ENCODE peak calls at places on chromosomes 1 and 21, in ten cellular contexts. A, H, P, S, E, B, N, V, Y and O are unnamed samples.

GRCh38 chr1:218257371-218257770 is 27.7 kb upstream of the RRP15 start:
- DNase-seq in A (no peak), H (no peak), P (no peak), S (no peak), E (no peak), B (no peak), N (no peak), V (no peak), Y (no peak), O (no peak)

GRCh38 chr1:231326248-231326647 is 11.4 kb downstream of the EXOC8 start:
- DNase-seq in A (no peak), H (no peak), P (no peak), S (no peak), E (no peak), B (no peak), N (no peak), V (no peak), Y (no peak), O (no peak)

GRCh38 chr1:63870152-63870551 is 96.3 kb downstream of the ROR1 start:
- DNase-seq in A (peak), H (no peak), P (no peak), S (no peak), E (no peak), B (no peak), N (no peak), V (no peak), Y (no peak), O (no peak)

GRCh38 chr1:110024613-110025012 is 9.8 kb upstream of the STRIP1 start:
- DNase-seq in A (no peak), H (no peak), P (no peak), S (no peak), E (no peak), B (no peak), N (no peak), V (no peak), Y (no peak), O (no peak)

GRCh38 chr1:27517907-27518718 is 28.1 kb upstream of the WASF2 start:
- DNase-seq in A (peak), H (no peak), P (no peak), S (no peak), E (no peak), B (no peak), N (no peak), V (no peak), Y (no peak), O (no peak)

GRCh38 chr1:48493031-48493430 is 21.0 kb upstream of the SPATA6 start:
- DNase-seq in A (no peak), H (no peak), P (peak), S (no peak), E (no peak), B (no peak), N (no peak), V (no peak), Y (no peak), O (no peak)

GRCh38 chr1:53473463-53473862 is 14.3 kb downstream of the DMRTB1 start:
- DNase-seq in A (no peak), H (no peak), P (no peak), S (no peak), E (peak), B (no peak), N (no peak), V (no peak), Y (no peak), O (no peak)

GRCh38 chr1:118947790-118948189 is 40.4 kb downstream of the TBX15 start:
- DNase-seq in A (no peak), H (no peak), P (peak), S (no peak), E (peak), B (no peak), N (no peak), V (no peak), Y (no peak), O (peak)

GRCh38 chr1:97210302-97210701 is 488.7 kb downstream of the PTBP2 start:
- DNase-seq in A (no peak), H (no peak), P (peak), S (no peak), E (no peak), B (no peak), N (no peak), V (no peak), Y (no peak), O (no peak)

GRCh38 chr21:31457675-31458074 is 113.6 kb upstream of the TIAM1 start:
- DNase-seq in A (no peak), H (no peak), P (no peak), S (no peak), E (no peak), B (no peak), N (no peak), V (no peak), Y (no peak), O (no peak)

GRCh38 chr1:3063379-3064295 is 5.4 kb upstream of the PRDM16 start:
- DNase-seq in A (no peak), H (no peak), P (no peak), S (no peak), E (no peak), B (peak), N (no peak), V (no peak), Y (no peak), O (no peak)

GRCh38 chr1:9249534-9250335 is 15.2 kb downstream of the H6PD start:
- DNase-seq in A (peak), H (peak), P (no peak), S (no peak), E (peak), B (no peak), N (peak), V (peak), Y (no peak), O (no peak)

GRCh38 chr21:33915368-33916199 is at the start of gene ATP5PO:
- DNase-seq in A (peak), H (peak), P (peak), S (peak), E (peak), B (peak), N (peak), V (peak), Y (peak), O (peak)

GRCh38 chr21:33909756-33910155 is 5.8 kb downstream of the ATP5PO start:
- DNase-seq in A (peak), H (no peak), P (no peak), S (no peak), E (no peak), B (no peak), N (no peak), V (no peak), Y (no peak), O (no peak)

GRCh38 chr21:33917421-33917820 is 1.8 kb upstream of the ATP5PO start:
- DNase-seq in A (no peak), H (no peak), P (no peak), S (no peak), E (no peak), B (no peak), N (no peak), V (no peak), Y (no peak), O (no peak)

GRCh38 chr21:33916200-33916567 is 580 bp upstream of the ATP5PO start:
- DNase-seq in A (peak), H (no peak), P (no peak), S (no peak), E (no peak), B (no peak), N (no peak), V (no peak), Y (no peak), O (no peak)

DNA sequence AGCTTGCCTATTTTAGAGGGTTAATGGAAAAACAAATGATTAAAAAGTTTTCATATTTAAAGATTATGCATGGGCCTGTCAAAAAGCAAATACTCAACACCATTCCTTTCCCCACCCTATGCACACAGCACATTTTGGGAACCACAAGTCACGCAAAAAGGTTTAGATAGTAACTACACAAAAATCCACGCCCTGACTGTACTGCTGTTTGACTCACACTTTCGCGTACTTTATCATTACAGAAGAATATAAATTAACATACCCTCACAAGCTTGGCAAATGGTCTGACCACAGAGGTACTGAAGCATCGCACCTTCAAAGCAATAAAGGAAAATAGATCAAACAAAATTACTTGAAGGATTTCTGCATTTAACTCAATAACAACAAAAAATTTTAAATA is 1.4 kb downstream of the ATP5PO start:
- DNase-seq in A (no peak), H (no peak), P (peak), S (no peak), E (no peak), B (no peak), N (no peak), V (no peak), Y (no peak), O (no peak)
- H3K27ac ChIP-seq in A (peak), H (peak), P (no peak), S (no peak), E (no peak), B (no peak), N (no peak), V (no peak), Y (no peak), O (no peak)

DNA sequence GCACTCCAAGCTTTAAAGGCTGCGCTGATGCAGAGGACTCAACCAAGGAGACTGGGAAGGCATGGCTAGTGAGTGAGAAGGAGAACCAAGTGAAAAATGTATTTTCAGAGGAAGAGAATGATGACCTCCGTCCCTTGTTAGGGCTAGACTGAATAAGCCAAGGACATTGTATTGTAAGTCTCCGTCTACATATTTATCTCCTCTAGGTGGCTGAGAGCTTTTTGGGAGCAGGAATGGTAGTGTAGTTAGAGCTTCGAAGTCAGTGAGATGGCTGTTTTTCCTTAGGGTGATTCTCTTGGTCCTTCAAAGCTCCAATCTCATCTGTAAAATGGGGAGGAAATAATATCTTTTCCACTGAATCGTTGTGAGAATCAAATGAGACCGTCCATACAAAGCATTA is 37.6 kb downstream of the ZBTB40 start:
- DNase-seq in A (no peak), H (no peak), P (no peak), S (no peak), E (no peak), B (no peak), N (no peak), V (no peak), Y (no peak), O (no peak)
- TF ChIP-seq CTCF in A (no peak), H (no peak), P (no peak), S (peak), E (no peak), B (no peak), N (no peak), V (no peak), Y (no peak), O (no peak)

DNA sequence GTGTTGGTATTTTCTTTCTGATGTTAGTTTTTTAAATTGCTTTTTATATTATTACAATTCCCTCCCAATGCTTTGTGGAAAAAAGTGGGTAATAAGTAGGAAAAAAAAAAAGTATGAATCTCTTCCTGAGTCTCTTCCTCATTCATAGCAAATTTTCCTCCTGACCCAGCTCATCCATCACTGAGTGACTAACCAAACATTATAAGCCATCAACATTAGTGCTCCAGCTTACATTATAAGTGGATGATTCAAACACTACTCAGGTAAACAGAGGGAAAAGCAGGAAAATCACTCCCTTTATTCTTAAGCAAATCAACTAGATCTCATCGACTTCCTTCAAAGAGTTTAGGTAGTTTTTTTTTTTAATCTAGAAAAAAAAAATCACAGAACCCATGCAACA is 15.4 kb upstream of the SAMD13 start:
- DNase-seq in A (no peak), H (no peak), P (peak), S (no peak), E (no peak), B (no peak), N (no peak), V (no peak), Y (no peak), O (no peak)
- H3K27ac ChIP-seq in A (no peak), H (no peak), P (no peak), S (no peak), E (no peak), B (no peak), N (no peak), V (no peak), Y (no peak), O (no peak)

DNA sequence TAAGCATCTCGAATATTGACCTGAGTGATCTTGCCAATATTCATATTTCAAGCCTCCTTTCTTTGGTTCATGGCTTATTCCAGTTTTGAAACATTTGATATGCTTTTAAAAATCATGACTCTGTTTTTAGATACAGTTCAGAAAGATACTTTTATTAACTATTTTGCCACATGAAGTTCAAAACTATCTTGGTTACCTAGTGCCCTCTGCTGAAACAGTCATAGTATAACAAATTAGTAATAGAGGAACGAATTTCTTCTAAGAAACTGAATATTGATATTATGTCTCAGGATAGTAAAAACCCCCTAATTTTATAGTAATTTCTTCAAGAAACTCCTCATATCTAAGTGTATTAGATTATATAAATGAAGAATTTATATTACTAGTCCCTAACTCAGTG is 52.6 kb upstream of the RC3H1 start:
- DNase-seq in A (peak), H (no peak), P (peak), S (no peak), E (no peak), B (no peak), N (no peak), V (no peak), Y (no peak), O (peak)
- TF ChIP-seq CTCF in A (peak), H (no peak), P (no peak), S (peak), E (peak), B (peak), N (peak), V (peak), Y (peak), O (peak)

DNA sequence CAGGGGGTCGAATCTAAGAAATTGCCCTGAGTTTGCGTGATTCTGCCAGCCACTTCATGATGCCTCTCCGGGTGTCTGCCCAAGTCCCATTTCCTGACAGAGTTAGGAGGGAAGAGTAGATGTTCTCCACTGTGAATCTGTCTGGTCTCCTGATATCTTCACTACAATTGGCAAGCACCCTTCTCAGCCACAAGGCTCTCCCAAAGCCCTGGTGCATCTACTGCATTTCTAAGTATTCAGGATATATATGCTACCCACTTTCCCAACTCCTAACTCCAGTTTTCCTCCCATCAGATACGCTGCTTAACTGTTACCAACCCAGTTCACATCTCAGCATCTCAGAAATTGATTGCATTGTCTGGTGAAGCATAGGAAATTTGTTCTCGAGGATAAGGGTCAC is 25.9 kb upstream of the OVAAL start:
- DNase-seq in A (no peak), H (no peak), P (no peak), S (no peak), E (no peak), B (no peak), N (no peak), V (no peak), Y (no peak), O (no peak)
- H3K27ac ChIP-seq in A (no peak), H (no peak), P (no peak), S (no peak), E (no peak), B (no peak), N (no peak), V (no peak), Y (no peak), O (no peak)